ENCODE peak calls at places on chromosomes 4 and X, in four cellular contexts. Y, G, H and W are unnamed samples.

GRCh38 chr4:55363618-55364420 is 17.8 kb downstream of the SRD5A3 start:
- DNase-seq in G (no peak), Y (no peak), H (no peak), W (no peak)

GRCh38 chr4:47106561-47106960 is 75.2 kb downstream of the GABRB1 start:
- DNase-seq in G (no peak), Y (no peak), H (no peak), W (no peak)

GRCh38 chr4:181566490-181566889 is 676.7 kb upstream of the TENM3 start:
- DNase-seq in H (peak), G (no peak), Y (no peak), W (peak)

GRCh38 chr4:4825431-4825830 is 34.0 kb upstream of the MSX1 start:
- DNase-seq in G (no peak), H (no peak), Y (peak), W (no peak)

GRCh38 chrX:133415276-133416105 is at the start of gene GPC4:
- DNase-seq in G (no peak), H (peak), Y (no peak), W (peak)

GRCh38 chr4:12211636-12212035 is 782.9 kb upstream of the HS3ST1 start:
- DNase-seq in G (no peak), Y (no peak), H (no peak), W (no peak)

GRCh38 chr4:48103483-48104139 is 30.4 kb downstream of the TXK start:
- DNase-seq in H (no peak), Y (no peak), G (no peak), W (no peak)

GRCh38 chrX:132467029-132467428 is 21.8 kb downstream of the MBNL3 start:
- DNase-seq in Y (no peak), G (no peak), H (peak), W (peak)

GRCh38 chr4:54516556-54517215 is 141.1 kb upstream of the KIT start:
- DNase-seq in Y (no peak), H (no peak), G (no peak), W (peak)

GRCh38 chr4:39044947-39045734 is 12.9 kb upstream of the TMEM156 start:
- DNase-seq in Y (no peak), G (peak), H (peak), W (peak)

GRCh38 chr4:128660361-128660964 is 149.0 kb upstream of the JADE1 start:
- DNase-seq in Y (no peak), H (peak), G (no peak), W (peak)

GRCh38 chr4:155025762-155026457 is 182.5 kb upstream of the NPY2R start:
- DNase-seq in Y (no peak), H (no peak), G (peak), W (peak)

GRCh38 chr4:67571975-67572374 is 13.4 kb downstream of the STAP1 start:
- DNase-seq in H (no peak), Y (no peak), G (no peak), W (no peak)

GRCh38 chr4:90979551-90979950 is 852.4 kb downstream of the CCSER1 start:
- DNase-seq in Y (no peak), H (no peak), G (no peak), W (no peak)

GRCh38 chrX:7927259-7928167 is at the start of gene PNPLA4:
- DNase-seq in Y (peak), H (peak), G (peak), W (peak)

GRCh38 chrX:41334866-41335589 is 1.1 kb downstream of the DDX3X start:
- DNase-seq in Y (peak), G (peak), H (peak), W (peak)

GRCh38 chr4:52507774-52508173 is 151.3 kb downstream of the USP46 start:
- DNase-seq in H (no peak), G (no peak), Y (no peak), W (no peak)

GRCh38 chr4:137076908-137077307 is 455.4 kb downstream of the PCDH18 start:
- DNase-seq in Y (no peak), G (no peak), H (no peak), W (no peak)

GRCh38 chr4:850323-850945 is 24.5 kb upstream of the CPLX1 start:
- DNase-seq in G (no peak), Y (no peak), H (no peak), W (no peak)

GRCh38 chr4:24683116-24683515 is 98.8 kb upstream of the DHX15 start:
- DNase-seq in H (no peak), G (no peak), Y (no peak), W (no peak)

GRCh38 chrX:119272882-119273806 is 37.1 kb downstream of the PGRMC1 start:
- DNase-seq in H (peak), Y (no peak), G (no peak), W (peak)

GRCh38 chr4:2672082-2672481 is 84.1 kb downstream of the TNIP2 start:
- DNase-seq in G (no peak), Y (peak), H (no peak), W (no peak)

GRCh38 chr4:4606321-4606720 is 64.5 kb upstream of the STX18 start:
- DNase-seq in G (no peak), Y (no peak), H (peak), W (peak)

GRCh38 chrX:141278306-141278705 is 36.0 kb upstream of the SPANXC start:
- DNase-seq in Y (no peak), G (no peak), H (peak), W (peak)

GRCh38 chr4:88445252-88445651 is 11.7 kb upstream of the HERC5 start:
- DNase-seq in Y (no peak), H (no peak), G (no peak), W (no peak)

GRCh38 chrX:24200133-24200532 is 50.6 kb downstream of the ZFX start:
- DNase-seq in G (no peak), H (no peak), Y (no peak), W (no peak)

GRCh38 chr4:125368684-125369083 is 53.9 kb downstream of the FAT4 start:
- DNase-seq in H (peak), Y (no peak), G (no peak), W (peak)

GRCh38 chr4:38993683-38994082 is 38.5 kb downstream of the TMEM156 start:
- DNase-seq in G (no peak), H (no peak), Y (no peak), W (no peak)

GRCh38 chr4:59553063-59553738 is 1646.9 kb upstream of the ADGRL3 start:
- DNase-seq in Y (no peak), G (peak), H (peak), W (peak)

GRCh38 chr4:62407534-62407933 is 1207.4 kb downstream of the ADGRL3 start:
- DNase-seq in H (no peak), G (no peak), Y (no peak), W (no peak)